ENCODE peak calls at places on chromosomes 2 and 18, in ten cellular contexts. One of them, this sample, is unnamed.

GRCh38 chr2:183963609-183964008 is 634.7 kb upstream of the ZNF804A start:
- ATAC-seq in Panc1: no peak
- ATAC-seq in A549: no peak
- ATAC-seq in naive thymus-derived CD4-positive, alpha-beta T cell: no peak
- ATAC-seq in aorta: no peak
- ATAC-seq in stimulated activated naive CD8-positive, alpha-beta T cell treated with anti-CD3 and anti-CD28 coated beads, Interleukin-15, Interleukin-2, amounts not matched to agents 100 U/mL and 50 U/mL, for 24 hours: no peak
- ATAC-seq in naive B cell: no peak
- ATAC-seq in effector memory CD8-positive, alpha-beta T cell: no peak
- ATAC-seq in activated naive CD8-positive, alpha-beta T cell treated with anti-CD3 and anti-CD28 coated beads, Interleukin-2, amount 10 ng/mL, durations not matched to agents 7 days and 5 days: no peak
- ATAC-seq in upper lobe of right lung: no peak
- ATAC-seq in this sample: no peak

GRCh38 chr2:134160793-134161504 is 92.9 kb upstream of the MGAT5 start:
- ATAC-seq in naive B cell: no peak
- ATAC-seq in stimulated activated naive CD8-positive, alpha-beta T cell treated with anti-CD3 and anti-CD28 coated beads, Interleukin-15, Interleukin-2, amounts not matched to agents 100 U/mL and 50 U/mL, for 24 hours: no peak
- ATAC-seq in effector memory CD8-positive, alpha-beta T cell: no peak
- ATAC-seq in aorta: no peak
- ATAC-seq in naive thymus-derived CD4-positive, alpha-beta T cell: peak
- ATAC-seq in Panc1: no peak
- ATAC-seq in upper lobe of right lung: peak
- ATAC-seq in activated naive CD8-positive, alpha-beta T cell treated with anti-CD3 and anti-CD28 coated beads, Interleukin-2, amount 10 ng/mL, durations not matched to agents 7 days and 5 days: peak
- ATAC-seq in A549: no peak
- ATAC-seq in this sample: peak

GRCh38 chr2:66495788-66496640 is 61.1 kb downstream of the MEIS1 start:
- ATAC-seq in A549: peak
- ATAC-seq in naive thymus-derived CD4-positive, alpha-beta T cell: no peak
- ATAC-seq in stimulated activated naive CD8-positive, alpha-beta T cell treated with anti-CD3 and anti-CD28 coated beads, Interleukin-15, Interleukin-2, amounts not matched to agents 100 U/mL and 50 U/mL, for 24 hours: no peak
- ATAC-seq in naive B cell: no peak
- ATAC-seq in effector memory CD8-positive, alpha-beta T cell: no peak
- ATAC-seq in Panc1: no peak
- ATAC-seq in activated naive CD8-positive, alpha-beta T cell treated with anti-CD3 and anti-CD28 coated beads, Interleukin-2, amount 10 ng/mL, durations not matched to agents 7 days and 5 days: no peak
- ATAC-seq in upper lobe of right lung: peak
- ATAC-seq in aorta: peak
- ATAC-seq in this sample: peak

GRCh38 chr2:47664817-47665216 is 118.1 kb upstream of the MSH6 start:
- ATAC-seq in Panc1: peak
- ATAC-seq in naive B cell: no peak
- ATAC-seq in effector memory CD8-positive, alpha-beta T cell: no peak
- ATAC-seq in upper lobe of right lung: peak
- ATAC-seq in naive thymus-derived CD4-positive, alpha-beta T cell: no peak
- ATAC-seq in stimulated activated naive CD8-positive, alpha-beta T cell treated with anti-CD3 and anti-CD28 coated beads, Interleukin-15, Interleukin-2, amounts not matched to agents 100 U/mL and 50 U/mL, for 24 hours: no peak
- ATAC-seq in aorta: no peak
- ATAC-seq in A549: peak
- ATAC-seq in activated naive CD8-positive, alpha-beta T cell treated with anti-CD3 and anti-CD28 coated beads, Interleukin-2, amount 10 ng/mL, durations not matched to agents 7 days and 5 days: no peak
- ATAC-seq in this sample: no peak

GRCh38 chr2:178579006-178579405 is 98.7 kb downstream of the PLEKHA3 start:
- ATAC-seq in aorta: no peak
- ATAC-seq in stimulated activated naive CD8-positive, alpha-beta T cell treated with anti-CD3 and anti-CD28 coated beads, Interleukin-15, Interleukin-2, amounts not matched to agents 100 U/mL and 50 U/mL, for 24 hours: no peak
- ATAC-seq in A549: no peak
- ATAC-seq in effector memory CD8-positive, alpha-beta T cell: no peak
- ATAC-seq in activated naive CD8-positive, alpha-beta T cell treated with anti-CD3 and anti-CD28 coated beads, Interleukin-2, amount 10 ng/mL, durations not matched to agents 7 days and 5 days: no peak
- ATAC-seq in naive B cell: no peak
- ATAC-seq in Panc1: no peak
- ATAC-seq in upper lobe of right lung: no peak
- ATAC-seq in naive thymus-derived CD4-positive, alpha-beta T cell: no peak
- ATAC-seq in this sample: no peak

GRCh38 chr2:16012626-16013501 is 72.5 kb downstream of the MYCN start:
- ATAC-seq in upper lobe of right lung: peak
- ATAC-seq in activated naive CD8-positive, alpha-beta T cell treated with anti-CD3 and anti-CD28 coated beads, Interleukin-2, amount 10 ng/mL, durations not matched to agents 7 days and 5 days: no peak
- ATAC-seq in naive B cell: no peak
- ATAC-seq in aorta: no peak
- ATAC-seq in effector memory CD8-positive, alpha-beta T cell: no peak
- ATAC-seq in naive thymus-derived CD4-positive, alpha-beta T cell: no peak
- ATAC-seq in A549: no peak
- ATAC-seq in Panc1: no peak
- ATAC-seq in stimulated activated naive CD8-positive, alpha-beta T cell treated with anti-CD3 and anti-CD28 coated beads, Interleukin-15, Interleukin-2, amounts not matched to agents 100 U/mL and 50 U/mL, for 24 hours: no peak
- ATAC-seq in this sample: peak

GRCh38 chr2:150520887-150521664 is 33.6 kb upstream of the RND3 start:
- ATAC-seq in effector memory CD8-positive, alpha-beta T cell: no peak
- ATAC-seq in Panc1: peak
- ATAC-seq in activated naive CD8-positive, alpha-beta T cell treated with anti-CD3 and anti-CD28 coated beads, Interleukin-2, amount 10 ng/mL, durations not matched to agents 7 days and 5 days: no peak
- ATAC-seq in naive B cell: no peak
- ATAC-seq in naive thymus-derived CD4-positive, alpha-beta T cell: no peak
- ATAC-seq in aorta: no peak
- ATAC-seq in upper lobe of right lung: peak
- ATAC-seq in A549: peak
- ATAC-seq in stimulated activated naive CD8-positive, alpha-beta T cell treated with anti-CD3 and anti-CD28 coated beads, Interleukin-15, Interleukin-2, amounts not matched to agents 100 U/mL and 50 U/mL, for 24 hours: no peak
- ATAC-seq in this sample: no peak

GRCh38 chr18:10406172-10406663 is 48.2 kb upstream of the APCDD1 start:
- ATAC-seq in stimulated activated naive CD8-positive, alpha-beta T cell treated with anti-CD3 and anti-CD28 coated beads, Interleukin-15, Interleukin-2, amounts not matched to agents 100 U/mL and 50 U/mL, for 24 hours: no peak
- ATAC-seq in effector memory CD8-positive, alpha-beta T cell: no peak
- ATAC-seq in naive thymus-derived CD4-positive, alpha-beta T cell: no peak
- ATAC-seq in upper lobe of right lung: no peak
- ATAC-seq in naive B cell: no peak
- ATAC-seq in aorta: no peak
- ATAC-seq in A549: no peak
- ATAC-seq in Panc1: no peak
- ATAC-seq in activated naive CD8-positive, alpha-beta T cell treated with anti-CD3 and anti-CD28 coated beads, Interleukin-2, amount 10 ng/mL, durations not matched to agents 7 days and 5 days: no peak
- ATAC-seq in this sample: no peak